ENCODE peak calls at places on chromosomes 5 and 9, in seven cellular contexts. One of them, this sample, is unnamed.

GRCh38 chr5:1962619-1963355 is 80.1 kb upstream of the IRX4 start:
- DNase-seq in heart left ventricle: no peak
- DNase-seq in GM03348: no peak
- DNase-seq in mucosa of gallbladder: no peak
- DNase-seq in aorta: no peak
- DNase-seq in IMR-90: no peak
- DNase-seq in NCI-H2171 treated with DMSO at 0.1 percent for 48 hours: no peak
- DNase-seq in this sample: no peak

GRCh38 chr5:60299944-60300343 is 400.0 kb downstream of the DEPDC1B start:
- DNase-seq in mucosa of gallbladder: no peak
- DNase-seq in IMR-90: no peak
- DNase-seq in aorta: no peak
- DNase-seq in GM03348: no peak
- DNase-seq in NCI-H2171 treated with DMSO at 0.1 percent for 48 hours: no peak
- DNase-seq in heart left ventricle: no peak
- DNase-seq in this sample: no peak

GRCh38 chr9:12818431-12819000 is 43.7 kb downstream of the LURAP1L start:
- DNase-seq in aorta: peak; percentile 44
- DNase-seq in mucosa of gallbladder: peak; percentile 27
- DNase-seq in GM03348: peak; percentile 71
- DNase-seq in heart left ventricle: no peak
- DNase-seq in NCI-H2171 treated with DMSO at 0.1 percent for 48 hours: no peak
- DNase-seq in IMR-90: peak; percentile 34
- DNase-seq in this sample: peak; percentile 33

GRCh38 chr9:77764894-77765780 is 117.0 kb upstream of the GNA14 start:
- DNase-seq in mucosa of gallbladder: no peak
- DNase-seq in GM03348: peak; percentile 48
- DNase-seq in aorta: no peak
- DNase-seq in NCI-H2171 treated with DMSO at 0.1 percent for 48 hours: peak; percentile 18
- DNase-seq in heart left ventricle: no peak
- DNase-seq in IMR-90: peak; percentile 80
- DNase-seq in this sample: peak; percentile 41

GRCh38 chr5:187617-188451 is 3.5 kb upstream of the LRRC14B start:
- DNase-seq in mucosa of gallbladder: no peak
- DNase-seq in GM03348: no peak
- DNase-seq in heart left ventricle: no peak
- DNase-seq in aorta: peak; percentile 52
- DNase-seq in IMR-90: no peak
- DNase-seq in NCI-H2171 treated with DMSO at 0.1 percent for 48 hours: no peak
- DNase-seq in this sample: no peak

GRCh38 chr5:63401434-63402046 is 560.7 kb downstream of the HTR1A start:
- DNase-seq in heart left ventricle: peak; percentile 34
- DNase-seq in aorta: peak; percentile 42
- DNase-seq in IMR-90: peak; percentile 8
- DNase-seq in GM03348: peak; percentile 40
- DNase-seq in NCI-H2171 treated with DMSO at 0.1 percent for 48 hours: peak; percentile 21
- DNase-seq in mucosa of gallbladder: peak; percentile 41
- DNase-seq in this sample: peak; percentile 10

GRCh38 chr9:79685576-79685975 is 113.8 kb downstream of the TLE4 start:
- DNase-seq in GM03348: peak; percentile 24
- DNase-seq in heart left ventricle: no peak
- DNase-seq in mucosa of gallbladder: no peak
- DNase-seq in IMR-90: peak; percentile 79
- DNase-seq in aorta: no peak
- DNase-seq in NCI-H2171 treated with DMSO at 0.1 percent for 48 hours: no peak
- DNase-seq in this sample: peak; percentile 26

GRCh38 chr9:131758972-131759647 is 19.2 kb upstream of the RAPGEF1 start:
- DNase-seq in IMR-90: peak; percentile 25
- DNase-seq in aorta: no peak
- DNase-seq in heart left ventricle: no peak
- DNase-seq in GM03348: no peak
- DNase-seq in mucosa of gallbladder: no peak
- DNase-seq in NCI-H2171 treated with DMSO at 0.1 percent for 48 hours: peak; percentile 98
- DNase-seq in this sample: no peak

GRCh38 chr9:124389146-124389939 is 25.9 kb downstream of the PSMB7 start:
- DNase-seq in IMR-90: no peak
- DNase-seq in GM03348: no peak
- DNase-seq in NCI-H2171 treated with DMSO at 0.1 percent for 48 hours: no peak
- DNase-seq in heart left ventricle: no peak
- DNase-seq in aorta: no peak
- DNase-seq in mucosa of gallbladder: no peak
- DNase-seq in this sample: no peak

GRCh38 chr5:17118631-17119030 is 98.8 kb upstream of the BASP1 start:
- DNase-seq in IMR-90: peak; percentile 99
- DNase-seq in mucosa of gallbladder: peak; percentile 57
- DNase-seq in heart left ventricle: peak; percentile 41
- DNase-seq in aorta: peak; percentile 85
- DNase-seq in NCI-H2171 treated with DMSO at 0.1 percent for 48 hours: no peak
- DNase-seq in GM03348: peak; percentile 81
- DNase-seq in this sample: peak; percentile 90

GRCh38 chr9:130138791-130139190 is 33.4 kb upstream of the NCS1 start:
- DNase-seq in heart left ventricle: peak; percentile 59
- DNase-seq in mucosa of gallbladder: peak; percentile 70
- DNase-seq in aorta: peak; percentile 80
- DNase-seq in NCI-H2171 treated with DMSO at 0.1 percent for 48 hours: peak; percentile 90
- DNase-seq in GM03348: peak; percentile 83
- DNase-seq in IMR-90: peak; percentile 97
- DNase-seq in this sample: peak; percentile 93

GRCh38 chr9:129309906-129310305 is 131.8 kb upstream of the IER5L start:
- DNase-seq in IMR-90: no peak
- DNase-seq in mucosa of gallbladder: no peak
- DNase-seq in GM03348: no peak
- DNase-seq in heart left ventricle: no peak
- DNase-seq in NCI-H2171 treated with DMSO at 0.1 percent for 48 hours: no peak
- DNase-seq in aorta: no peak
- DNase-seq in this sample: no peak

GRCh38 chr5:75566710-75567309 is 44.4 kb upstream of the ANKDD1B start:
- DNase-seq in aorta: no peak
- DNase-seq in mucosa of gallbladder: no peak
- DNase-seq in NCI-H2171 treated with DMSO at 0.1 percent for 48 hours: no peak
- DNase-seq in heart left ventricle: no peak
- DNase-seq in IMR-90: peak; percentile 96
- DNase-seq in GM03348: peak; percentile 86
- DNase-seq in this sample: peak; percentile 92

GRCh38 chr5:91049800-91050199 is 333.3 kb downstream of the ARRDC3 start:
- DNase-seq in GM03348: peak; percentile 57
- DNase-seq in heart left ventricle: no peak
- DNase-seq in NCI-H2171 treated with DMSO at 0.1 percent for 48 hours: peak; percentile 63
- DNase-seq in IMR-90: peak; percentile 34
- DNase-seq in aorta: no peak
- DNase-seq in mucosa of gallbladder: no peak
- DNase-seq in this sample: peak; percentile 40

GRCh38 chr9:124309665-124310064 is 51.9 kb downstream of the NEK6 start:
- DNase-seq in GM03348: peak; percentile 94
- DNase-seq in IMR-90: peak; percentile 99
- DNase-seq in heart left ventricle: no peak
- DNase-seq in aorta: peak; percentile 88
- DNase-seq in NCI-H2171 treated with DMSO at 0.1 percent for 48 hours: no peak
- DNase-seq in mucosa of gallbladder: no peak
- DNase-seq in this sample: peak; percentile 96

GRCh38 chr5:173278641-173279040 is 43.6 kb upstream of the NKX2-5 start:
- DNase-seq in mucosa of gallbladder: no peak
- DNase-seq in GM03348: no peak
- DNase-seq in aorta: no peak
- DNase-seq in IMR-90: no peak
- DNase-seq in heart left ventricle: peak; percentile 54
- DNase-seq in NCI-H2171 treated with DMSO at 0.1 percent for 48 hours: no peak
- DNase-seq in this sample: no peak

GRCh38 chr5:17785774-17786173 is 151.5 kb downstream of the TAF11L14 start:
- DNase-seq in NCI-H2171 treated with DMSO at 0.1 percent for 48 hours: no peak
- DNase-seq in mucosa of gallbladder: no peak
- DNase-seq in GM03348: no peak
- DNase-seq in IMR-90: no peak
- DNase-seq in heart left ventricle: no peak
- DNase-seq in aorta: no peak
- DNase-seq in this sample: no peak

GRCh38 chr5:112294126-112294525 is 125.0 kb downstream of the EPB41L4A start:
- DNase-seq in mucosa of gallbladder: no peak
- DNase-seq in heart left ventricle: no peak
- DNase-seq in aorta: no peak
- DNase-seq in IMR-90: no peak
- DNase-seq in NCI-H2171 treated with DMSO at 0.1 percent for 48 hours: no peak
- DNase-seq in GM03348: no peak
- DNase-seq in this sample: no peak

This sample was measured in AG08395.